ENCODE peak calls at places on chromosomes 16 and 17, in six cellular contexts. G, W, F, Q, A and S are unnamed samples.

GRCh38 chr16:89178453-89179147 is 7.1 kb downstream of the CDH15 start:
- DNase-seq in W (no peak), A (no peak), G (no peak), Q (no peak), F (no peak), S (no peak)

GRCh38 chr17:62064791-62065563 is at the start of gene MED13:
- DNase-seq in Q (peak; percentile 13), G (peak; percentile 71), A (peak; percentile 62), W (peak; percentile 43), F (no peak), S (peak; percentile 58)

GRCh38 chr16:21101631-21102420 is 48.8 kb downstream of the DNAH3 start:
- DNase-seq in Q (no peak), G (no peak), F (no peak), A (peak; percentile 32), W (no peak), S (no peak)

GRCh38 chr17:67281736-67282135 is 36.7 kb upstream of the HELZ start:
- DNase-seq in W (no peak), Q (no peak), A (no peak), F (no peak), G (no peak), S (no peak)

GRCh38 chr16:51638338-51639135 is 487.5 kb upstream of the SALL1 start:
- DNase-seq in W (no peak), Q (no peak), F (no peak), G (no peak), A (no peak), S (no peak)

GRCh38 chr16:56113223-56113622 is 78.1 kb upstream of the GNAO1 start:
- DNase-seq in G (no peak), Q (no peak), W (no peak), A (no peak), F (no peak), S (no peak)

GRCh38 chr17:5092139-5093010 is 14.1 kb downstream of the ZFP3 start:
- DNase-seq in Q (no peak), W (no peak), F (no peak), A (no peak), G (no peak), S (no peak)

GRCh38 chr17:43430936-43431649 is 32.3 kb downstream of the ARL4D start:
- DNase-seq in W (no peak), F (no peak), A (no peak), Q (no peak), G (no peak), S (no peak)

GRCh38 chr17:31136319-31136718 is 41.5 kb downstream of the NF1 start:
- DNase-seq in G (no peak), W (no peak), A (no peak), Q (no peak), F (no peak), S (no peak)

GRCh38 chr17:6135216-6135615 is 65.0 kb downstream of the WSCD1 start:
- DNase-seq in F (no peak), Q (no peak), G (no peak), W (no peak), A (no peak), S (no peak)

GRCh38 chr17:79633937-79634813 is 23.3 kb upstream of the RBFOX3 start:
- DNase-seq in F (no peak), G (no peak), W (peak; percentile 3), Q (no peak), A (no peak), S (peak; percentile 1)

GRCh38 chr17:48636177-48637018 is 10.2 kb upstream of the HOXB9 start:
- DNase-seq in W (peak; percentile 94), A (peak; percentile 80), Q (peak; percentile 96), F (no peak), G (peak; percentile 69), S (no peak)

GRCh38 chr17:34730816-34731215 is 151.4 kb downstream of the TMEM132E start:
- DNase-seq in G (no peak), W (no peak), F (no peak), Q (no peak), A (no peak), S (no peak)

GRCh38 chr17:16352838-16353701 is at the start of gene CENPV:
- DNase-seq in F (no peak), G (peak; percentile 83), A (peak; percentile 85), Q (peak; percentile 59), W (peak; percentile 63), S (peak; percentile 73)

GRCh38 chr17:51636291-51636690 is 375.9 kb downstream of the UTP18 start:
- DNase-seq in A (no peak), Q (no peak), F (no peak), W (no peak), G (no peak), S (no peak)

GRCh38 chr17:73823684-73824083 is 179.4 kb upstream of the SDK2 start:
- DNase-seq in W (no peak), Q (no peak), G (no peak), A (no peak), F (no peak), S (no peak)

GRCh38 chr17:75920045-75920560 is 15.4 kb upstream of the MRPL38 start:
- DNase-seq in A (no peak), G (no peak), F (no peak), W (no peak), Q (no peak), S (no peak)

GRCh38 chr17:16251556-16251955 is 34.5 kb downstream of the PIGL start:
- DNase-seq in G (no peak), Q (no peak), W (no peak), F (no peak), A (no peak), S (no peak)

GRCh38 chr16:89602273-89602951 is 11.0 kb upstream of the DPEP1 start:
- DNase-seq in G (no peak), W (no peak), Q (peak; percentile 65), A (peak; percentile 12), F (no peak), S (no peak)

GRCh38 chr16:87856796-87857228 is 12.5 kb downstream of the SLC7A5 start:
- DNase-seq in G (no peak), A (no peak), W (no peak), F (no peak), Q (no peak), S (no peak)

GRCh38 chr16:55900616-55901393 is 25.6 kb upstream of the CES5A start:
- DNase-seq in W (no peak), F (no peak), A (no peak), G (no peak), Q (no peak), S (no peak)

GRCh38 chr17:79120259-79120658 is 45.6 kb downstream of the ENGASE start:
- DNase-seq in W (no peak), F (no peak), Q (no peak), A (no peak), G (no peak), S (no peak)

GRCh38 chr17:75060434-75061054 is 13.5 kb downstream of the KCTD2 start:
- DNase-seq in Q (no peak), A (no peak), F (no peak), G (no peak), W (no peak), S (no peak)

GRCh38 chr17:2883544-2884203 is 87.4 kb downstream of the RAP1GAP2 start:
- DNase-seq in F (no peak), W (no peak), A (no peak), Q (no peak), G (no peak), S (no peak)

GRCh38 chr16:79429276-79430128 is 171.0 kb downstream of the MAF start:
- DNase-seq in G (no peak), A (no peak), W (no peak), Q (no peak), F (no peak), S (no peak)

GRCh38 chr17:56000411-56000810 is 152.9 kb upstream of the ANKFN1 start:
- DNase-seq in F (no peak), W (no peak), A (no peak), Q (no peak), G (no peak), S (no peak)

GRCh38 chr17:55996826-55997225 is 156.4 kb upstream of the ANKFN1 start:
- DNase-seq in G (no peak), W (no peak), Q (no peak), F (no peak), A (no peak), S (no peak)
- TF ChIP-seq CTCF in G (no peak), W (peak; percentile 22), Q (peak; percentile 29), F (peak; percentile 18), A (peak; percentile 44), S (no peak)

GRCh38 chr16:13766334-13766733 is 153.6 kb upstream of the ERCC4 start:
- DNase-seq in Q (no peak), W (no peak), F (no peak), G (no peak), A (no peak), S (no peak)

GRCh38 chr16:13772782-13773181 is 147.2 kb upstream of the ERCC4 start:
- DNase-seq in G (no peak), A (no peak), F (no peak), Q (no peak), W (no peak), S (no peak)

GRCh38 chr16:13770436-13770835 is 149.5 kb upstream of the ERCC4 start:
- DNase-seq in F (no peak), A (no peak), G (no peak), W (no peak), Q (no peak), S (no peak)

DNA sequence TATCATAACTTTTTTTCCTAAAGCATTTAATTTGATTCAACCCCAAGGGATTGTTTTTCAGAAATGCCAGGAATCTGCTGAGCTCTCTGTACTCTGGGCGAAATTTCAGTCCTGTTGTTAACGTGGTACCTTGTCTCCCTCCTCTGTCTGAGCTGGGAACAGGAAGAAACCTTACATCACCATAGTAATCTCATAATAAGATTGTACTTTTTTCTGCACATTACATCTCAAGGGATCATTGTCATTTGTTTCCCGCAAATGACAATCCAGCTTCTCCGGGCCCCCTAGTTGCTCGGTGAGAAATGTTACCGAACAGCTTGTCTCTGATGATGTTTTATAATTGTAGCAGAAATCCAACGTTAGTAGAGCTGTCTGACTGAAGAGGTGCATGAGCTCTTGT is 152.7 kb upstream of the ERCC4 start:
- DNase-seq in A (peak; percentile 5), G (no peak), F (no peak), W (no peak), Q (no peak), S (no peak)
- TF ChIP-seq CTCF in A (peak; percentile 45), G (no peak), F (no peak), W (peak; percentile 74), Q (peak; percentile 71), S (no peak)

DNA sequence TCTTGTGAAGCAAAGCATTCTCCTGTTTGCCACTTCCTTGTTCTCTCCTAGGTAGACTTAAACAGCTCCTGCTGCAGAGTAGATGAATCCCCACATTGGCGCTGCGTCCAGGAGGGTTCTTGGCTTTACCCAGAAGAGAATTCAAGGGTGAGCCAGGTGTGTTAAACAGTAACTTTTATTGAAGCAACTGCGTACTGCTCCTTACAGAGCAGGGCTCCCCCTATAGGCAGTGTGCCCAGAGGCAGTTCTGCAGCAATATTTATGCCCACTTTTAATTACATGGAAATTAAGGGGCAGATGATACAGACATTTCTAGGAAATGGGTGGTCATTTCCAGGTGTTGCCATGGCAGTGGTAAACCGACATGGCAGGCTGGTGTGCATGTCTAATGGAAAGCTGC is 987.6 kb upstream of the RBFOX1 start:
- DNase-seq in G (no peak), F (no peak), A (no peak), Q (no peak), W (no peak), S (no peak)
- TF ChIP-seq CTCF in G (no peak), F (no peak), A (peak; percentile 46), Q (peak; percentile 24), W (no peak), S (no peak)

GRCh38 chr17:1232786-1233185 is 37.5 kb upstream of the BHLHA9 start:
- DNase-seq in Q (no peak), W (no peak), G (no peak), F (peak; percentile 14), A (no peak), S (no peak)
- TF ChIP-seq CTCF in Q (no peak), W (no peak), G (no peak), F (no peak), A (no peak), S (no peak)